ENCODE peak calls at places on chromosomes 2 and 18, in nine cellular contexts. U is A549, Z is breast epithelium, B is body of pancreas, X is brain microvascular endothelial cell, V is HL-60, G is GM13976, K is IMR-90, H is cardiac muscle cell. C is an unnamed sample.

GRCh38 chr2:144459937-144460336 is 60.0 kb downstream of the ZEB2 start:
- DNase-seq in U (no peak), Z (no peak), B (no peak), X (peak), V (no peak), G (no peak), K (peak), H (peak), C (no peak)

GRCh38 chr2:130759906-130760753 is 4.8 kb downstream of the AMER3 start:
- DNase-seq in U (no peak), Z (no peak), B (peak), X (no peak), V (no peak), G (no peak), K (no peak), H (peak), C (no peak)

GRCh38 chr2:10166489-10167295 is 44.2 kb downstream of the RRM2 start:
- DNase-seq in U (no peak), Z (no peak), B (no peak), X (no peak), V (no peak), G (no peak), K (no peak), H (no peak), C (no peak)

GRCh38 chr2:216083464-216084279 is 2.0 kb downstream of the TMEM169 start:
- DNase-seq in U (no peak), Z (no peak), B (no peak), X (peak), V (no peak), G (no peak), K (peak), H (peak), C (no peak)

GRCh38 chr2:145194671-145195070 is 674.8 kb upstream of the ZEB2 start:
- DNase-seq in U (no peak), Z (no peak), B (no peak), X (no peak), V (no peak), G (no peak), K (no peak), H (no peak), C (no peak)

GRCh38 chr2:176427549-176427948 is 158.3 kb downstream of the MTX2 start:
- DNase-seq in U (no peak), Z (no peak), B (no peak), X (no peak), V (no peak), G (no peak), K (no peak), H (no peak), C (no peak)

GRCh38 chr2:171107803-171108202 is 52.9 kb downstream of the TLK1 start:
- DNase-seq in U (no peak), Z (no peak), B (no peak), X (no peak), V (no peak), G (no peak), K (no peak), H (no peak), C (no peak)

GRCh38 chr18:49681387-49681786 is 119.5 kb downstream of the LIPG start:
- DNase-seq in U (peak), Z (no peak), B (no peak), X (no peak), V (no peak), G (no peak), K (no peak), H (no peak), C (no peak)

GRCh38 chr18:53508529-53508928 is 715.9 kb downstream of the MBD2 start:
- DNase-seq in U (no peak), Z (no peak), B (no peak), X (no peak), V (no peak), G (no peak), K (no peak), H (no peak), C (no peak)

GRCh38 chr18:9688036-9688741 is 19.9 kb upstream of the RAB31 start:
- DNase-seq in U (no peak), Z (no peak), B (no peak), X (peak), V (no peak), G (no peak), K (peak), H (peak), C (no peak)

GRCh38 chr2:193869564-193869963 is 1674.8 kb upstream of the TMEFF2 start:
- DNase-seq in U (no peak), Z (no peak), B (no peak), X (no peak), V (no peak), G (no peak), K (no peak), H (no peak), C (no peak)

GRCh38 chr2:18824317-18824716 is 234.9 kb upstream of the NT5C1B start:
- DNase-seq in U (no peak), Z (no peak), B (no peak), X (no peak), V (no peak), G (no peak), K (no peak), H (no peak), C (no peak)

GRCh38 chr2:171958475-171958874 is 36.2 kb downstream of the HAT1 start:
- DNase-seq in U (no peak), Z (no peak), B (no peak), X (peak), V (peak), G (no peak), K (peak), H (peak), C (no peak)

GRCh38 chr2:121101093-121101715 is 183.8 kb downstream of the TFCP2L1 start:
- DNase-seq in U (no peak), Z (no peak), B (no peak), X (no peak), V (no peak), G (no peak), K (no peak), H (no peak), C (no peak)

GRCh38 chr2:105455488-105455991 is 56.7 kb upstream of the FHL2 start:
- DNase-seq in U (peak), Z (peak), B (peak), X (peak), V (no peak), G (no peak), K (peak), H (peak), C (no peak)

GRCh38 chr2:32946314-32947075 is at the start of gene LTBP1:
- DNase-seq in U (peak), Z (peak), B (peak), X (peak), V (peak), G (peak), K (peak), H (peak), C (peak)

GRCh38 chr2:231399853-231400667 is 4.5 kb downstream of the B3GNT7 start:
- DNase-seq in U (peak), Z (no peak), B (peak), X (no peak), V (no peak), G (peak), K (no peak), H (peak), C (peak)

GRCh38 chr2:47903781-47904447 is 2.4 kb downstream of the FBXO11 start:
- DNase-seq in U (no peak), Z (no peak), B (no peak), X (no peak), V (no peak), G (no peak), K (no peak), H (no peak), C (no peak)

GRCh38 chr2:134244587-134244986 is 9.3 kb upstream of the MGAT5 start:
- DNase-seq in U (no peak), Z (no peak), B (no peak), X (no peak), V (no peak), G (no peak), K (no peak), H (no peak), C (no peak)

GRCh38 chr2:101823849-101824248 is 126.3 kb downstream of the MAP4K4 start:
- DNase-seq in U (no peak), Z (no peak), B (no peak), X (no peak), V (no peak), G (no peak), K (peak), H (no peak), C (no peak)

GRCh38 chr2:71684226-71685072 is 231.1 kb downstream of the DYSF start:
- DNase-seq in U (no peak), Z (peak), B (no peak), X (no peak), V (no peak), G (no peak), K (no peak), H (no peak), C (no peak)

GRCh38 chr2:55901322-55901721 is 22.3 kb downstream of the EFEMP1 start:
- DNase-seq in U (peak), Z (no peak), B (no peak), X (no peak), V (no peak), G (no peak), K (peak), H (peak), C (no peak)

GRCh38 chr2:233400961-233401360 is 46.7 kb downstream of the DGKD start:
- DNase-seq in U (no peak), Z (no peak), B (no peak), X (no peak), V (no peak), G (no peak), K (no peak), H (no peak), C (no peak)

GRCh38 chr18:64949885-64950284 is 800.9 kb upstream of the CDH7 start:
- DNase-seq in U (no peak), Z (no peak), B (no peak), X (no peak), V (no peak), G (no peak), K (no peak), H (no peak), C (no peak)

GRCh38 chr2:96505231-96505889 is at the start of gene NEURL3:
- DNase-seq in U (peak), Z (peak), B (peak), X (peak), V (no peak), G (peak), K (peak), H (peak), C (no peak)

GRCh38 chr18:78928076-78928475 is 51.5 kb upstream of the SALL3 start:
- DNase-seq in U (no peak), Z (no peak), B (no peak), X (no peak), V (no peak), G (no peak), K (no peak), H (no peak), C (no peak)

GRCh38 chr18:55478301-55478660 is 109.7 kb downstream of the TCF4 start:
- DNase-seq in U (no peak), Z (no peak), B (no peak), X (no peak), V (no peak), G (no peak), K (peak), H (peak), C (no peak)

GRCh38 chr18:35775887-35776286 is 194.3 kb downstream of the GALNT1 start:
- DNase-seq in U (no peak), Z (no peak), B (no peak), X (peak), V (peak), G (no peak), K (peak), H (peak), C (no peak)

GRCh38 chr2:229230215-229230614 is 40.9 kb downstream of the PID1 start:
- DNase-seq in U (no peak), Z (no peak), B (no peak), X (no peak), V (no peak), G (no peak), K (peak), H (peak), C (no peak)

GRCh38 chr2:110869472-110870446 is 137.4 kb downstream of the ACOXL start:
- DNase-seq in U (peak), Z (no peak), B (no peak), X (peak), V (no peak), G (no peak), K (peak), H (peak), C (no peak)

GRCh38 chr2:16626497-16626896 is 39.1 kb downstream of the CYRIA start:
- DNase-seq in U (no peak), Z (no peak), B (peak), X (peak), V (no peak), G (no peak), K (peak), H (peak), C (no peak)

GRCh38 chr2:143501245-143501644 is 372.0 kb downstream of the ARHGAP15 start:
- DNase-seq in U (no peak), Z (no peak), B (no peak), X (no peak), V (no peak), G (no peak), K (no peak), H (no peak), C (no peak)

GRCh38 chr2:170966648-170967396 is 37.8 kb downstream of the GORASP2 start:
- DNase-seq in U (peak), Z (no peak), B (no peak), X (no peak), V (no peak), G (no peak), K (no peak), H (no peak), C (no peak)

GRCh38 chr2:197777823-197778407 is 7.2 kb downstream of the BOLL start:
- DNase-seq in U (peak), Z (no peak), B (no peak), X (no peak), V (no peak), G (no peak), K (peak), H (peak), C (peak)

GRCh38 chr2:120559401-120559800 is 176.3 kb upstream of the GLI2 start:
- DNase-seq in U (no peak), Z (no peak), B (no peak), X (peak), V (no peak), G (no peak), K (peak), H (peak), C (no peak)

GRCh38 chr2:14634885-14635871 is 2.7 kb downstream of the LRATD1 start:
- DNase-seq in U (peak), Z (peak), B (peak), X (peak), V (no peak), G (peak), K (peak), H (peak), C (peak)
- TF ChIP-seq CTCF in U (no peak), Z (no peak), B (no peak), X (peak), V (no peak), G (peak), K (no peak), H (no peak), C (no peak)

DNA sequence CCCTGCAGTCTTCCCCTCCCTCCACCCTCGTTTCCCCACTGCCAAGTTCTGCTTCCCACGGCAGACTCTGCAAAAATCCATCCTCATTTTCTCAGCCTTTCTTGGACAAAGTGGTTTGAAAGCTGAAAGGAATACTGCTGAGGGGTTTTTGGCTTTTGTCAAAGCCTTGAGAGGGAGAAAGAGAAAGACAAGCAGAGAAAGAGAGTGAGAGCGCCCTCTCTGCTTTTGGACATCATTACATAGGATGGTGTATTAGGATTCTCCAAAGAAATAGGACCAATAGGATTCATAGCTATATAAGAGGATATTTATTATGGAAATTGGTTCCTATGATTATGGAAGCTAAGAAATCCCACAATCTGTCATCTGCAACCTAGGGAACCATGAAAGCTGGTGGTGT is 455.9 kb upstream of the SOX11 start:
- DNase-seq in U (no peak), Z (no peak), B (no peak), X (no peak), V (no peak), G (no peak), K (no peak), H (no peak), C (no peak)
- TF ChIP-seq CTCF in U (no peak), Z (no peak), B (no peak), X (peak), V (no peak), G (no peak), K (no peak), H (no peak), C (no peak)

DNA sequence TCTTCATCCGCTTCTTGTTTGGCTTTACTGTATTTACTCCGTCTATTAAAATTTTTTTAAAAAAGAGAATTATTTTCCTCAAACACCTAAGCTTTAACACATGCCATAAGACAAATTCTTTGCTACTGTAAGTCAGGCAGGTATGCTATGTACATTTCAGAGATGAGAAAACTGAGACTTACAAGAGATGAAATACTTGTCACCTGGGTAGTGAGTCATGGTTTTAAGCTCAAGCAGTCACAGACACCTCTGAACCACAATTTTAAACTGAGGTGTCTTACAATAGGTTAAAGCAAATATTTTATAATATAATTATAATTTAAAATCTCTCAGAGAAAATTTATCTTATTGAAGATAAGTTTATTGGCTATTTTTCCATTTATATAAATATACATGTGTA is 126.0 kb downstream of the EPHA4 start:
- DNase-seq in U (no peak), Z (no peak), B (no peak), X (no peak), V (no peak), G (no peak), K (no peak), H (no peak), C (no peak)
- TF ChIP-seq CTCF in U (no peak), Z (no peak), B (no peak), X (no peak), V (no peak), G (no peak), K (no peak), H (no peak), C (no peak)

GRCh38 chr18:57629399-57629798 is 7.8 kb upstream of the NARS1 start:
- DNase-seq in U (no peak), Z (no peak), B (no peak), X (no peak), V (no peak), G (no peak), K (no peak), H (no peak), C (no peak)

GRCh38 chr18:57627488-57627887 is 5.9 kb upstream of the NARS1 start:
- DNase-seq in U (no peak), Z (no peak), B (no peak), X (peak), V (no peak), G (no peak), K (peak), H (peak), C (no peak)

GRCh38 chr18:57631697-57632096 is 10.1 kb upstream of the NARS1 start:
- DNase-seq in U (no peak), Z (no peak), B (no peak), X (no peak), V (no peak), G (no peak), K (no peak), H (no peak), C (no peak)

GRCh38 chr18:57630002-57630758 is 8.5 kb upstream of the NARS1 start:
- DNase-seq in U (peak), Z (peak), B (peak), X (peak), V (peak), G (peak), K (peak), H (peak), C (peak)

GRCh38 chr18:57630759-57631660 is 9.4 kb upstream of the NARS1 start:
- DNase-seq in U (no peak), Z (no peak), B (no peak), X (no peak), V (no peak), G (peak), K (no peak), H (no peak), C (peak)
- TF ChIP-seq CTCF in U (no peak), Z (no peak), B (no peak), X (no peak), V (no peak), G (no peak), K (no peak), H (no peak), C (no peak)

GRCh38 chr18:48542513-48543181 is 3.8 kb downstream of the CTIF start:
- DNase-seq in U (no peak), Z (no peak), B (peak), X (no peak), V (no peak), G (no peak), K (no peak), H (no peak), C (no peak)
- TF ChIP-seq CTCF in U (no peak), Z (no peak), B (no peak), X (no peak), V (no peak), G (no peak), K (peak), H (no peak), C (no peak)

DNA sequence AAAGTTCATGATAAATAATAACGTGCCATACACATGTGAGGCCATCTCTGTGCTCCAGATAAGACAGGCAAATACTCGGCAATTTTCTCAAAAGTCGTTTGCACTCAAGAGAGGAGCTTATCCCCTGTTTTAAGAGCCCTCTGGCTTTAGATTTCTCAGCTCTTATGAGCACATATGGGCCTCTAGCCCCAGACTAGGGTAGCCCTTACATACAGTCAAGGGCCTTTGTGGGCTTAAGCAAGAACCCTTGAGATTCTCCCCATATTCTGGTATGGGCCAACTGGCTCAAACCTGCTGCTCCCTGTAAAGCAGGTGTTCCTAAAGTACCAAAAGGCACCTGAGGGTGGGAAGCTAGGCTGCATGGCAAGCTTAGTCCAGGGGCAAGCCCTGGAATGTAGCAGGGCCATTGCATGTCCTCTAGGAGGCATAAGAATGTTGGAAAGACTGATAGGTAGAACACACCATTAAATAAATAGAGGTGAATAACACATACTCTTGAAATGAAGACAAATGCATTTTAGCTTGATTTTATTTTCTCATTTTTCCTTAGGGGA is 66.1 kb downstream of the FASTKD2 start:
- DNase-seq in U (no peak), Z (no peak), B (no peak), X (no peak), V (no peak), G (no peak), K (no peak), H (no peak), C (no peak)
- TF ChIP-seq CTCF in U (no peak), Z (no peak), B (no peak), X (no peak), V (no peak), G (no peak), K (no peak), H (no peak), C (no peak)